ENCODE peak calls at places on chromosomes 6 and 20, in nine cellular contexts. D is cardiac fibroblast, Y is endothelial cell of umbilical vein, E is AG04450, N is AG09309, M is left ventricle myocardium inferior, L is fibroblast of pulmonary artery, R is fibroblast of the aortic adventitia, W is psoas muscle. I is an unnamed sample.

GRCh38 chr6:125124250-125124777 is 29.3 kb upstream of the TPD52L1 start:
- DNase-seq in D (no peak), Y (no peak), E (no peak), N (no peak), M (no peak), L (no peak), R (no peak), W (no peak), I (no peak)

GRCh38 chr6:20454201-20454824 is 52.6 kb downstream of the E2F3 start:
- DNase-seq in D (no peak), Y (no peak), E (no peak), N (no peak), M (no peak), L (no peak), R (no peak), W (no peak), I (no peak)

GRCh38 chr20:4936392-4936850 is 64.9 kb downstream of the SLC23A2 start:
- DNase-seq in D (no peak), Y (no peak), E (no peak), N (no peak), M (no peak), L (no peak), R (no peak), W (no peak), I (no peak)

GRCh38 chr20:11786108-11786507 is 131.6 kb upstream of the BTBD3 start:
- DNase-seq in D (no peak), Y (no peak), E (no peak), N (no peak), M (no peak), L (no peak), R (no peak), W (no peak), I (no peak)

GRCh38 chr6:33118525-33119123 is 42.8 kb downstream of the HLA-DPB1 start:
- DNase-seq in D (peak; percentile 68), Y (peak; percentile 57), E (peak; percentile 8), N (peak; percentile 7), M (no peak), L (peak; percentile 73), R (peak; percentile 70), W (no peak), I (peak; percentile 32)

GRCh38 chr6:54191460-54191859 is 80.2 kb downstream of the MLIP start:
- DNase-seq in D (peak; percentile 78), Y (peak; percentile 79), E (peak; percentile 2), N (no peak), M (no peak), L (peak; percentile 77), R (peak; percentile 6), W (no peak), I (no peak)

GRCh38 chr20:54292186-54292585 is 84.3 kb downstream of the PFDN4 start:
- DNase-seq in D (peak; percentile 31), Y (peak; percentile 61), E (no peak), N (no peak), M (no peak), L (peak; percentile 33), R (peak; percentile 38), W (no peak), I (peak; percentile 4)

GRCh38 chr6:139296927-139297326 is 5.1 kb upstream of the TXLNB start:
- DNase-seq in D (peak; percentile 19), Y (no peak), E (no peak), N (no peak), M (no peak), L (peak; percentile 50), R (peak; percentile 49), W (no peak), I (no peak)

GRCh38 chr20:44594730-44595129 is 12.4 kb downstream of the PKIG start:
- DNase-seq in D (peak; percentile 55), Y (peak; percentile 28), E (peak; percentile 64), N (no peak), M (peak; percentile 39), L (peak; percentile 77), R (peak; percentile 67), W (peak; percentile 66), I (peak; percentile 61)

GRCh38 chr6:17389274-17389847 is 4.0 kb upstream of the CAP2 start:
- DNase-seq in D (peak; percentile 10), Y (no peak), E (no peak), N (no peak), M (no peak), L (peak; percentile 38), R (peak; percentile 9), W (no peak), I (no peak)

GRCh38 chr20:60857708-60858107 is 394.4 kb upstream of the CDH4 start:
- DNase-seq in D (no peak), Y (no peak), E (peak; percentile 4), N (peak; percentile 3), M (no peak), L (peak; percentile 1), R (peak; percentile 1), W (no peak), I (no peak)

GRCh38 chr6:106119526-106119925 is 33.4 kb downstream of the PRDM1 start:
- DNase-seq in D (no peak), Y (no peak), E (no peak), N (no peak), M (no peak), L (no peak), R (no peak), W (no peak), I (no peak)

GRCh38 chr6:133544419-133544818 is 303.3 kb downstream of the EYA4 start:
- DNase-seq in D (no peak), Y (no peak), E (no peak), N (no peak), M (no peak), L (no peak), R (no peak), W (no peak), I (no peak)

GRCh38 chr20:37071481-37071911 is 24.3 kb downstream of the RBL1 start:
- DNase-seq in D (peak; percentile 21), Y (no peak), E (no peak), N (peak; percentile 18), M (no peak), L (peak; percentile 18), R (peak; percentile 33), W (no peak), I (no peak)

GRCh38 chr6:125679128-125679527 is 70.3 kb upstream of the HEY2 start:
- DNase-seq in D (no peak), Y (no peak), E (no peak), N (no peak), M (no peak), L (no peak), R (no peak), W (no peak), I (no peak)

GRCh38 chr20:36860811-36861624 is 14.9 kb upstream of the TLDC2 start:
- DNase-seq in D (no peak), Y (no peak), E (no peak), N (no peak), M (no peak), L (no peak), R (no peak), W (no peak), I (no peak)

GRCh38 chr6:5762561-5762968 is 244.2 kb downstream of the NRN1 start:
- DNase-seq in D (peak; percentile 13), Y (no peak), E (no peak), N (no peak), M (peak; percentile 33), L (no peak), R (peak; percentile 35), W (peak; percentile 64), I (no peak)

GRCh38 chr6:41846666-41847237 is 48.4 kb downstream of the USP49 start:
- DNase-seq in D (peak; percentile 97), Y (peak; percentile 99), E (peak; percentile 84), N (peak; percentile 79), M (no peak), L (peak; percentile 99), R (peak; percentile 98), W (no peak), I (peak; percentile 95)

GRCh38 chr6:152330984-152331383 is 306.2 kb downstream of the SYNE1 start:
- DNase-seq in D (peak; percentile 14), Y (no peak), E (no peak), N (no peak), M (no peak), L (no peak), R (no peak), W (no peak), I (no peak)

DNA sequence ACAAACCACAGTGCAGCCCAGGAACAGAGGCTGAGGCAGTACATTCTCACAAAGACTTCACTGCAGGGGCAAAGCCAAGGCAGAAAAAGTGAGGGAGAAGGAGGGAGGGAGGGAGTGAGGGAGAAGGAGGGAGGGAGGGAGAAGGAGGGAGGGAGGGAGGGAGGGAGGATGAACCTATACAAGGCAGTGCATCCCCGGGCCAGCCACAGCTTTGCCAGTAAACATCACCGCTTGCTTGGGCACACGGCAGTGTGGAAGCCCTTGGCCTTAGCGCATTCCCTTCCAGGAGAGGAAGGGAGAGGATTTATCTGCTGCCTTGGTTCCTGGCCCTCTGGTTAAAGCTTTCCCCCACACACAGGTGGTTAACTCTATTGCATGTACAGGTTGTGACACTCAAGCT is 234.0 kb downstream of the PTPRT start:
- DNase-seq in D (no peak), Y (no peak), E (no peak), N (no peak), M (no peak), L (no peak), R (no peak), W (no peak), I (no peak)
- TF ChIP-seq CTCF in D (no peak), Y (no peak), E (no peak), N (no peak), M (no peak), L (no peak), R (no peak), W (no peak), I (no peak)

GRCh38 chr6:154507209-154507898 is 3.1 kb downstream of the CNKSR3 start:
- DNase-seq in D (no peak), Y (no peak), E (no peak), N (no peak), M (no peak), L (no peak), R (no peak), W (no peak), I (no peak)
- H3K4me3 ChIP-seq in D (no peak overlapping the region), Y (no peak overlapping the region), E (peak overlapping the region; percentile 93), N (no peak overlapping the region), M (peak overlapping the region; percentile 94), L (no peak overlapping the region), R (no peak overlapping the region), W (peak overlapping the region; percentile 81), I (no peak overlapping the region)

DNA sequence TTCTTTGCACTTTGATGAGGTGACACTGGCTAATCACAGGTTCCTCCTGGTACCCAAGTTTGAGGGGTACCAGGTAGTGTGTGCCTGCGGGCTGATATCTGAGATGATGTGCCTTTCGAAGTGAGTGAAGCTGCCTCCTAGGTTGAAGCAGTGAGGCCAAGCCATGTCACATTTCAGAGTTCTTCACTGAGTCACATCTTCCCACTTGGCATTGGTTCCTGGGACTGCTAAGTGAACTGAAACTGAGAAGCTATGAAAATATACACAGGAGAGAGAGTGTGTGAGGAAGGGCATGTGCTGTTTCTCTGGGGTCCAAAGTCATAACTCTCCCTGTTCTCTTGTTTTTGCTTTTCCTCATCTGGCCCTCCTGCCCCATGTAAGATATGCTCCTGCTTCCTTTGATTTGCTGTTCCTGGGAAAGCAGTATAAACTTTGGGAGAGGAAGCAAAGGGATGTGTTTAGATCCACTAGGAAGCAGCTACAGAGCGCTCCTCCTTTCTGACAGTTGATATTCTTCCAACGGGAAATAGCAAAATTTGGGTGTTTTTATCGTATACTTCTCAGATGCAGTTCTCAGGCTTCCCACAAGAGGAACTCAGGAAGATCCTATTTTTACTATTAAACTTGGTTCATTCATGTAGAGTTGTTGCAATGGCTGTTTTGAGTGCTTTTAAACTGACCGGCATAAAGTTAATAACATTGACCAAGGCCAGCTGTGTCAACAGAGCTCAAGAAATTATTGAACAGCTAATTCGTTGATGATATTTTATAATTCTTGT is 153.7 kb downstream of the MOXD1 start:
- DNase-seq in D (no peak), Y (no peak), E (no peak), N (no peak), M (no peak), L (no peak), R (peak; percentile 41), W (no peak), I (no peak)
- TF ChIP-seq CTCF in D (peak; percentile 24), Y (no peak), E (peak; percentile 25), N (peak; percentile 15), M (no peak), L (peak; percentile 8), R (peak; percentile 20), W (no peak), I (no peak)

GRCh38 chr6:130903007-130903406 is 75.8 kb downstream of the SMLR1 start:
- DNase-seq in D (no peak), Y (no peak), E (no peak), N (no peak), M (no peak), L (no peak), R (no peak), W (no peak), I (no peak)
- H3K4me3 ChIP-seq in D (no peak overlapping the region), Y (no peak overlapping the region), E (no peak overlapping the region), N (no peak overlapping the region), M (no peak overlapping the region), L (no peak overlapping the region), R (no peak overlapping the region), W (no peak overlapping the region), I (no peak overlapping the region)